ENCODE peak calls at places on chromosomes 6 and 20, in seven cellular contexts. H is nephron progenitor cell, Q is GM04504, J is progenitor cell of endocrine pancreas, G is NCI-H1417, P is erythroblast, X is Right ventricle myocardium superior. W is an unnamed sample.

GRCh38 chr20:50478162-50479036 is 31.8 kb upstream of the PTPN1 start:
- DNase-seq in H (peak), Q (no peak), J (no peak), G (peak), P (peak), X (peak), W (no peak)

GRCh38 chr6:6623553-6623952 is 35.0 kb downstream of the LY86 start:
- DNase-seq in H (no peak), Q (no peak), J (no peak), G (no peak), P (no peak), X (no peak), W (no peak)

GRCh38 chr6:35687658-35688604 is 784 bp downstream of the FKBP5 start:
- DNase-seq in H (peak), Q (no peak), J (peak), G (peak), P (peak), X (peak), W (peak)

GRCh38 chr20:9498322-9498721 is 16.1 kb upstream of the LAMP5 start:
- DNase-seq in H (no peak), Q (no peak), J (no peak), G (no peak), P (no peak), X (no peak), W (no peak)

GRCh38 chr20:38195521-38195920 is 30.5 kb upstream of the TGM2 start:
- DNase-seq in H (no peak), Q (no peak), J (no peak), G (no peak), P (no peak), X (no peak), W (no peak)

GRCh38 chr6:109920911-109921310 is 57.2 kb upstream of the GPR6 start:
- DNase-seq in H (no peak), Q (no peak), J (no peak), G (no peak), P (no peak), X (no peak), W (no peak)

GRCh38 chr6:131107166-131107565 is 28.1 kb upstream of the AKAP7 start:
- DNase-seq in H (no peak), Q (no peak), J (no peak), G (no peak), P (no peak), X (no peak), W (no peak)

GRCh38 chr6:120378582-120379220 is 955.6 kb downstream of the TBC1D32 start:
- DNase-seq in H (no peak), Q (no peak), J (no peak), G (peak), P (peak), X (no peak), W (no peak)

GRCh38 chr6:28134015-28134414 is 7.7 kb upstream of the ZKSCAN8 start:
- DNase-seq in H (no peak), Q (no peak), J (no peak), G (peak), P (peak), X (no peak), W (no peak)

GRCh38 chr20:36162272-36162966 is 7.9 kb downstream of the EPB41L1 start:
- DNase-seq in H (no peak), Q (no peak), J (no peak), G (no peak), P (peak), X (no peak), W (no peak)

GRCh38 chr6:6407061-6407723 is 86.7 kb upstream of the F13A1 start:
- DNase-seq in H (no peak), Q (no peak), J (no peak), G (no peak), P (no peak), X (no peak), W (no peak)

GRCh38 chr20:35837577-35838195 is 65.9 kb downstream of the PHF20 start:
- DNase-seq in H (no peak), Q (no peak), J (no peak), G (no peak), P (no peak), X (no peak), W (peak)

GRCh38 chr6:26330835-26331808 is 33.9 kb upstream of the BTN3A2 start:
- DNase-seq in H (no peak), Q (no peak), J (no peak), G (peak), P (no peak), X (no peak), W (peak)

GRCh38 chr20:48286571-48287551 is 501.6 kb upstream of the SULF2 start:
- DNase-seq in H (no peak), Q (no peak), J (no peak), G (no peak), P (no peak), X (no peak), W (peak)

GRCh38 chr6:99330159-99330558 is 19.3 kb downstream of the FAXC start:
- DNase-seq in H (peak), Q (peak), J (no peak), G (peak), P (peak), X (no peak), W (peak)

W was measured in retina.